ENCODE peak calls at places on chromosomes 4 and X, in four cellular contexts. One of them, this sample, is unnamed.

GRCh38 chrX:14361430-14361829 is 167.9 kb upstream of the GLRA2 start:
- DNase-seq in H9: no peak
- DNase-seq in mesendoderm: no peak
- DNase-seq in IMR-90: no peak
- DNase-seq in this sample: no peak

GRCh38 chr4:76197971-76198410 is 15.6 kb downstream of the SCARB2 start:
- DNase-seq in H9: no peak
- DNase-seq in mesendoderm: no peak
- DNase-seq in IMR-90: peak; percentile 69
- DNase-seq in this sample: no peak

GRCh38 chrX:22159071-22159470 is 113.6 kb upstream of the CBLL2 start:
- DNase-seq in H9: no peak
- DNase-seq in mesendoderm: no peak
- DNase-seq in IMR-90: peak; percentile 29
- DNase-seq in this sample: no peak

GRCh38 chr4:61984260-61984909 is 784.3 kb downstream of the ADGRL3 start:
- DNase-seq in H9: peak; percentile 48
- DNase-seq in mesendoderm: peak; percentile 61
- DNase-seq in IMR-90: no peak
- DNase-seq in this sample: no peak

GRCh38 chrX:88991583-88992132 is 244.6 kb downstream of the CPXCR1 start:
- DNase-seq in H9: no peak
- DNase-seq in mesendoderm: peak; percentile 40
- DNase-seq in IMR-90: no peak
- DNase-seq in this sample: no peak

GRCh38 chrX:15686818-15687685 is 22.4 kb upstream of the CLTRN start:
- DNase-seq in H9: peak; percentile 59
- DNase-seq in mesendoderm: peak; percentile 56
- DNase-seq in IMR-90: peak; percentile 61
- DNase-seq in this sample: peak; percentile 49

GRCh38 chrX:68440940-68441339 is 7.6 kb upstream of the OPHN1 start:
- DNase-seq in H9: no peak
- DNase-seq in mesendoderm: no peak
- DNase-seq in IMR-90: peak; percentile 68
- DNase-seq in this sample: no peak

GRCh38 chr4:152321408-152321807 is 214.5 kb downstream of the FBXW7 start:
- DNase-seq in H9: no peak
- DNase-seq in mesendoderm: no peak
- DNase-seq in IMR-90: no peak
- DNase-seq in this sample: no peak

GRCh38 chr4:141220271-141220654 is 432 bp upstream of the ZNF330 start:
- DNase-seq in H9: peak; percentile 36
- DNase-seq in mesendoderm: peak; percentile 22
- DNase-seq in IMR-90: no peak
- DNase-seq in this sample: no peak

GRCh38 chr4:185256444-185256843 is 47.0 kb downstream of the SNX25 start:
- DNase-seq in H9: no peak
- DNase-seq in mesendoderm: peak; percentile 71
- DNase-seq in IMR-90: peak; percentile 77
- DNase-seq in this sample: no peak

GRCh38 chrX:1384738-1385250 is 7.1 kb downstream of the SLC25A6 start:
- DNase-seq in H9: no peak
- DNase-seq in mesendoderm: no peak
- DNase-seq in IMR-90: no peak
- DNase-seq in this sample: peak; percentile 46

GRCh38 chr4:22077571-22077970 is 129.0 kb upstream of the KCNIP4 start:
- DNase-seq in H9: no peak
- DNase-seq in mesendoderm: no peak
- DNase-seq in IMR-90: no peak
- DNase-seq in this sample: no peak

GRCh38 chrX:135327299-135327698 is 18.0 kb downstream of the ETDC start:
- DNase-seq in H9: no peak
- DNase-seq in mesendoderm: no peak
- DNase-seq in IMR-90: peak; percentile 94
- DNase-seq in this sample: no peak

GRCh38 chrX:10208953-10209352 is 52.2 kb downstream of the CLCN4 start:
- DNase-seq in H9: no peak
- DNase-seq in mesendoderm: no peak
- DNase-seq in IMR-90: no peak
- DNase-seq in this sample: no peak

GRCh38 chrX:18428006-18428405 is 2.6 kb downstream of the CDKL5 start:
- DNase-seq in H9: no peak
- DNase-seq in mesendoderm: no peak
- DNase-seq in IMR-90: no peak
- DNase-seq in this sample: no peak

GRCh38 chrX:115531818-115532403 is 29.1 kb upstream of the PLS3 start:
- DNase-seq in H9: no peak
- DNase-seq in mesendoderm: no peak
- DNase-seq in IMR-90: peak; percentile 65
- DNase-seq in this sample: no peak

GRCh38 chrX:54481751-54482150 is 14.3 kb downstream of the FGD1 start:
- DNase-seq in H9: peak; percentile 47
- DNase-seq in mesendoderm: peak; percentile 74
- DNase-seq in IMR-90: no peak
- DNase-seq in this sample: no peak

GRCh38 chrX:129968968-129969367 is 13.5 kb upstream of the BCORL1 start:
- DNase-seq in H9: no peak
- DNase-seq in mesendoderm: no peak
- DNase-seq in IMR-90: no peak
- DNase-seq in this sample: no peak

DNA sequence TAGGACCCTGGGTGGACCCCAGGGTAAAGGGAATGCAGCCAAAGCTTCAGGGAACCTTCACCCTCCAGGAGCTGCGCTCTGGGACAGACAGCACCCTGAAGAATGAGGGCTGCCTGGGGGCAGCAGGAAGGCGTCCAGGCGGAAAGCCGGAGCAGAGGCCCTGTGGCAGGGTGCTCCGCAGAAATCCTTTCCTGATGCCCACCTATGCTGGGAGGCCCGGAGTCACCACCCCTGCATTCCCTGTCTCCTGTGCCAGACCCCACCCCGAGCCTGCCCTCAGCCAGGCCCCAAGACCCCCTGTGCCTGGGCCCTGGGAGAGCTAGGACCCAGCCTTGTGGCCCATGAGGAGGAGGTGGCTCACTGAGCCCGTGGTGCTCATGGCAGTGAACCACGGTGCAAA is 1.3 kb upstream of the DGKQ start:
- DNase-seq in H9: no peak
- DNase-seq in mesendoderm: no peak
- DNase-seq in IMR-90: no peak
- DNase-seq in this sample: no peak
- H3K56ac ChIP-seq in H9: no peak overlapping the region
- H3K56ac ChIP-seq in mesendoderm: no peak overlapping the region
- H3K56ac ChIP-seq in IMR-90: no peak overlapping the region
- H3K56ac ChIP-seq in this sample: no peak overlapping the region

DNA sequence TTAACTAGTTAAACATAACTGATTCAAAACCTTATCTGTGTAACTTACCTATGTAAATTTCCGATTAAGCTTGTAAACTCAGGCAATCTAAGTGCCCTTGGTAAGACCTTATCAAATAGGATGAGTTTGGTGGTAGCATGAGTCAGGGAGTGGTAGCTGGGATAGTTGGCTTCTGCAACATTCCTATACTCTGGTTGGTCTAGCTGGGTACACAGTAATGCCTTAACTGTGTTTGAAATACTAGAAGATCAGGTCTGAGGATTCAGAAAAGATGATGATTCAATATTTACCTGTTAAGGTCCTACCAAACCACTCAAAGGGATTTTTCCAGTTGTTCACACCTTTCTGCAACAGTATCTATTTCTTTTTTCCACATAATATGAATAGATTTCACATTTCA is 5.3 kb downstream of the YIPF7 start:
- DNase-seq in H9: no peak
- DNase-seq in mesendoderm: no peak
- DNase-seq in IMR-90: no peak
- DNase-seq in this sample: no peak
- H3K56ac ChIP-seq in H9: no peak overlapping the region
- H3K56ac ChIP-seq in mesendoderm: no peak overlapping the region
- H3K56ac ChIP-seq in IMR-90: no peak overlapping the region
- H3K56ac ChIP-seq in this sample: no peak overlapping the region

GRCh38 chr4:165768281-165768680 is 104.8 kb upstream of the TLL1 start:
- DNase-seq in H9: no peak
- DNase-seq in mesendoderm: no peak
- DNase-seq in IMR-90: no peak
- DNase-seq in this sample: no peak

GRCh38 chr4:165766018-165766417 is 107.0 kb upstream of the TLL1 start:
- DNase-seq in H9: no peak
- DNase-seq in mesendoderm: no peak
- DNase-seq in IMR-90: no peak
- DNase-seq in this sample: no peak

GRCh38 chr4:165767671-165768070 is 105.4 kb upstream of the TLL1 start:
- DNase-seq in H9: no peak
- DNase-seq in mesendoderm: no peak
- DNase-seq in IMR-90: no peak
- DNase-seq in this sample: no peak

GRCh38 chr4:165765053-165765452 is 108.0 kb upstream of the TLL1 start:
- DNase-seq in H9: no peak
- DNase-seq in mesendoderm: no peak
- DNase-seq in IMR-90: no peak
- DNase-seq in this sample: no peak

GRCh38 chr4:165766976-165767375 is 106.1 kb upstream of the TLL1 start:
- DNase-seq in H9: no peak
- DNase-seq in mesendoderm: peak; percentile 16
- DNase-seq in IMR-90: no peak
- DNase-seq in this sample: no peak
- H3K56ac ChIP-seq in H9: no peak overlapping the region
- H3K56ac ChIP-seq in mesendoderm: no peak overlapping the region
- H3K56ac ChIP-seq in IMR-90: no peak overlapping the region
- H3K56ac ChIP-seq in this sample: no peak overlapping the region

GRCh38 chr4:8858925-8859210 is 12.8 kb downstream of the HMX1 start:
- DNase-seq in H9: no peak
- DNase-seq in mesendoderm: no peak
- DNase-seq in IMR-90: no peak
- DNase-seq in this sample: no peak

GRCh38 chr4:8857682-8858187 is 13.9 kb downstream of the HMX1 start:
- DNase-seq in H9: no peak
- DNase-seq in mesendoderm: peak; percentile 52
- DNase-seq in IMR-90: no peak
- DNase-seq in this sample: no peak

GRCh38 chr4:8859550-8860095 is 12.0 kb downstream of the HMX1 start:
- DNase-seq in H9: no peak
- DNase-seq in mesendoderm: no peak
- DNase-seq in IMR-90: no peak
- DNase-seq in this sample: peak; percentile 59

GRCh38 chr4:8856835-8857590 is 14.6 kb downstream of the HMX1 start:
- DNase-seq in H9: no peak
- DNase-seq in mesendoderm: peak; percentile 52
- DNase-seq in IMR-90: no peak
- DNase-seq in this sample: peak; percentile 60

GRCh38 chr4:8858188-8858924 is 13.3 kb downstream of the HMX1 start:
- DNase-seq in H9: no peak
- DNase-seq in mesendoderm: peak; percentile 62
- DNase-seq in IMR-90: no peak
- DNase-seq in this sample: no peak
- H3K56ac ChIP-seq in H9: no peak overlapping the region
- H3K56ac ChIP-seq in mesendoderm: peak overlapping the region; percentile 62
- H3K56ac ChIP-seq in IMR-90: no peak overlapping the region
- H3K56ac ChIP-seq in this sample: no peak overlapping the region

GRCh38 chr4:66506985-66507384 is 836.7 kb upstream of the EPHA5 start:
- DNase-seq in H9: no peak
- DNase-seq in mesendoderm: no peak
- DNase-seq in IMR-90: no peak
- DNase-seq in this sample: no peak

DNA sequence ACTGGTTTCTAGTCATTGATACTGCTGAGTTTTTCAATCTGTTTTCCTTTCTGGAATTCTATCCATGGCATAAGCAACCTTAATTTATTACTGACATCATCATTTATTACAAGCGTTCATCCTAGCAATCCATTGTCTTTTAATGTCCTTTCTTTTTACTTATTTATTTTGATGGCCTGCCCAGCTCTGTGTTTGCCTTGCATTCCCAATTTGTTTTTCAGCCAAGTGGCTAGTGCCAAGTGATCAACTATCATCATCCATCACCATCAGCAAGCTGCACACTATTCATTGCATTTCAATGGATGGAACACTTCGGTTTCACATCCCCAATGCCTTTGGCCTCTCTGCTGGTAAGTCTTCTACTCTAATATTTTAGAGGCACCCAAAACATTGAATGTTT is 831.7 kb upstream of the EPHA5 start:
- DNase-seq in H9: no peak
- DNase-seq in mesendoderm: no peak
- DNase-seq in IMR-90: no peak
- DNase-seq in this sample: no peak
- H3K56ac ChIP-seq in H9: no peak overlapping the region
- H3K56ac ChIP-seq in mesendoderm: no peak overlapping the region
- H3K56ac ChIP-seq in IMR-90: no peak overlapping the region
- H3K56ac ChIP-seq in this sample: no peak overlapping the region

GRCh38 chrX:137151403-137151802 is 117.6 kb upstream of the GPR101 start:
- DNase-seq in H9: peak; percentile 26
- DNase-seq in mesendoderm: peak; percentile 51
- DNase-seq in IMR-90: no peak
- DNase-seq in this sample: no peak
- H3K56ac ChIP-seq in H9: no peak overlapping the region
- H3K56ac ChIP-seq in mesendoderm: no peak overlapping the region
- H3K56ac ChIP-seq in IMR-90: no peak overlapping the region
- H3K56ac ChIP-seq in this sample: no peak overlapping the region

GRCh38 chr4:12579172-12579571 is 905.0 kb downstream of the RAB28 start:
- DNase-seq in H9: no peak
- DNase-seq in mesendoderm: no peak
- DNase-seq in IMR-90: no peak
- DNase-seq in this sample: no peak

GRCh38 chr4:12580787-12581186 is 903.4 kb downstream of the RAB28 start:
- DNase-seq in H9: no peak
- DNase-seq in mesendoderm: no peak
- DNase-seq in IMR-90: no peak
- DNase-seq in this sample: no peak

DNA sequence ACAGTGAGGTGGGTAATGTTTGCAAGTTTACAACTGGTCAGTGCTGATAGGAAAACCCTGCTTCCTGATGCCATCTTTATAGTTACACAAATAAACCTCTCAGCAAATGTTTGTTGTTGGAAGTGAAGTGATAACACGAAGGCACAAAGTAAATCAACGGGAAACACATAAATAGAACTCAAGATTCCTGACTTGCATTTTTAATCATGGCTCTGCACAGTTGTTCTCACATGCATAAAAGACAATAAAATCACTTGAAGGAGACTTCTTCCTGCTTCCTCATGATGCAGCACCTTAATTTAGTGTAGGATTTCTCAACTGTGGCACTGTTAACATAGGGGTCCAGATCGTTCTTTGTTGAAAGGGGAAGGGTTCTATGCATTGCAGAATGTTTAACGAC is 907.7 kb downstream of the RAB28 start:
- DNase-seq in H9: no peak
- DNase-seq in mesendoderm: no peak
- DNase-seq in IMR-90: no peak
- DNase-seq in this sample: no peak
- H3K56ac ChIP-seq in H9: no peak overlapping the region
- H3K56ac ChIP-seq in mesendoderm: no peak overlapping the region
- H3K56ac ChIP-seq in IMR-90: no peak overlapping the region
- H3K56ac ChIP-seq in this sample: no peak overlapping the region

This sample was measured in H1.